ENCODE peak calls at places on chromosomes 12 and 14, in five cellular contexts. X is HepG2, B is K562, N is SK-N-SH, Q is GM12878. U is an unnamed sample.

GRCh38 chr12:111122458-111122878 is 202.1 kb upstream of the MYL2 start:
- DNase-seq in X (no peak), B (no peak), N (no peak), Q (no peak), U (peak; percentile 46)

GRCh38 chr12:50086148-50086547 is 1.0 kb downstream of the SMARCD1 start:
- DNase-seq in X (no peak), B (no peak), N (no peak), Q (no peak), U (no peak)

GRCh38 chr12:92866418-92866817 is 62.7 kb downstream of the EEA1 start:
- DNase-seq in X (no peak), B (no peak), N (no peak), Q (no peak), U (no peak)

GRCh38 chr12:67410246-67410645 is 141.1 kb downstream of the CAND1 start:
- DNase-seq in X (no peak), B (no peak), N (no peak), Q (no peak), U (no peak)

GRCh38 chr14:94888108-94888507 is 118.2 kb upstream of the GSC start:
- DNase-seq in X (no peak), B (no peak), N (no peak), Q (no peak), U (no peak)

GRCh38 chr14:101405171-101405883 is 156.0 kb upstream of the DIO3 start:
- DNase-seq in X (no peak), B (no peak), N (peak; percentile 77), Q (no peak), U (no peak)

GRCh38 chr12:81245918-81246611 is 168.2 kb downstream of the ACSS3 start:
- DNase-seq in X (no peak), B (no peak), N (no peak), Q (no peak), U (peak; percentile 6)

GRCh38 chr12:6552140-6552551 is 3.7 kb downstream of the IFFO1 start:
- DNase-seq in X (no peak), B (no peak), N (no peak), Q (no peak), U (no peak)

GRCh38 chr14:104563742-104564615 is 15.6 kb upstream of the C14orf180 start:
- DNase-seq in X (peak; percentile 18), B (peak; percentile 68), N (peak; percentile 98), Q (no peak), U (peak; percentile 86)

GRCh38 chr14:68539839-68540238 is 253.0 kb downstream of the ZFP36L1 start:
- DNase-seq in X (no peak), B (no peak), N (no peak), Q (no peak), U (no peak)

GRCh38 chr12:26422839-26423398 is 227.5 kb downstream of the SSPN start:
- DNase-seq in X (no peak), B (no peak), N (no peak), Q (no peak), U (no peak)

GRCh38 chr14:75310295-75311059 is 31.8 kb downstream of the FOS start:
- DNase-seq in X (no peak), B (no peak), N (peak; percentile 82), Q (no peak), U (no peak)

GRCh38 chr12:107320031-107320928 is 226.9 kb upstream of the CRY1 start:
- DNase-seq in X (peak; percentile 69), B (no peak), N (peak; percentile 59), Q (no peak), U (peak; percentile 61)

GRCh38 chr14:36226164-36226563 is 49.6 kb upstream of the PTCSC3 start:
- DNase-seq in X (no peak), B (no peak), N (no peak), Q (no peak), U (no peak)

GRCh38 chr12:9149372-9149771 is 33.7 kb upstream of the A2M start:
- DNase-seq in X (no peak), B (peak; percentile 3), N (no peak), Q (no peak), U (no peak)
- TF ChIP-seq FOXM1 in X (no peak), B (no peak), N (no peak), Q (no peak), U (no peak)

DNA sequence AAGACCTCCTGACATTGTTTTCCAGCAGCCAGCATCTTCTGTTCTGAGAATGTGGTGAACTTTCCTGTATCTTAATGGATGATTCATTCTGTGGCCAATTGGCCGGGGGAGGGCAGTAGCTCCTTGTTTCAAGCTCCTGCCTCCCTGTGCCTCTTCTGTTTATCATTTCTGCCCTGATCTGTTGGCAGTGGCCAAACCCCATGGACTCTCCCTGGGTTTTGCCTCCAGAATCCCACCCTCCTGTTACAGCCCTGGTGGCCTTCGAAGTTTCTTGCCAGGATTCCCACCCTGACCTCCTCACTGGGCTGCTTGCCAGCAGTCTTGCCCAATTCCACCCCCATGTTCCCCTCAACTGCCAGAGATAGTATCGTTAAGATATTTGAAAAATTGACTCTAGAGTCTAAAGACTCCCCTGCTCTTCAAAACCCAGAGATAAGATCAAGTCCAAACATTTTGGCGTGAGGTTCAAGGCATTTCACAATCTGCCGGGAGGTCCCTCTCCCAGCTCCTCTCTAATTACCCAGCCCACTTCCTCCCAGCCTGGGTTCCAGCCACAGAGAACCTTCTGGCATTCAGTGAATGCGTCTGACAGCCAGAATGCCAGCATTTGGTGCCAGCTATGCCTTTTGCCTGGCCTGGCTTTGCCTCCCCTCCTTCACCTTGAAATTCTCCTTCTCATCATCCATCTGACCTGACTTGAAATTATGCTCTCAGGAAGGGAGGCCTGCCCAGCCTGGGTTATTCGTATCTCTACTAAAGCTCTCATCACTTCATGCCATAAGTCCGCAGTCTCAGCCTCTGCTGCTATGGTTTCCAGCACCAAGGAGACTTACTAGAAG is 37.7 kb upstream of the TXNRD1 start:
- DNase-seq in X (peak; percentile 8), B (peak; percentile 73), N (peak; percentile 27), Q (no peak), U (no peak)
- TF ChIP-seq FOXM1 in X (no peak), B (peak; percentile 11), N (peak; percentile 64), Q (no peak), U (no peak)

GRCh38 chr12:88562846-88563582 is 17.3 kb downstream of the KITLG start:
- DNase-seq in X (no peak), B (no peak), N (no peak), Q (no peak), U (no peak)

GRCh38 chr12:88571543-88571942 is 8.7 kb downstream of the KITLG start:
- DNase-seq in X (no peak), B (no peak), N (no peak), Q (no peak), U (no peak)

GRCh38 chr12:88570103-88570502 is 10.2 kb downstream of the KITLG start:
- DNase-seq in X (no peak), B (no peak), N (no peak), Q (no peak), U (no peak)

GRCh38 chr12:88562151-88562550 is 18.1 kb downstream of the KITLG start:
- DNase-seq in X (no peak), B (no peak), N (no peak), Q (no peak), U (no peak)

GRCh38 chr12:88566430-88566829 is 13.8 kb downstream of the KITLG start:
- DNase-seq in X (peak; percentile 84), B (no peak), N (no peak), Q (no peak), U (no peak)
- TF ChIP-seq FOXM1 in X (no peak), B (no peak), N (no peak), Q (no peak), U (no peak)

DNA sequence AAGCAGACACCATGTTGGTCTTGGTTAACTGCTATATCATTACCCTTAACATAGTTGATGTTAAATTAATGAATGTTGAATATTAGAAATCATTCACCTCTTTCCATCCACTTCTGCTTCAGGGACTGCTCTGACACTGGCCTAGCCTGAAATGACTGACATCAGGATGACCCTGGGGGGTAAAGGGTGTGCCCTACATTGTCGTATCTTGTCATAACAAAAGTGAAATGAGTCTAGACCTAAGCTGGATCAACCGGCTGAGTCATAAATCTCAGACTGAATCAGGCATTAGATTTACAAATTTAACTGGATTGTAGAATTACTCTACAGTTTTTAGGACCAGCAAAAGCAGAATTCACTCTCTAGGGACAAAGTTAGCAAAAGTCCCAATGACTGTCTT is 35.3 kb downstream of the KICS2 start:
- DNase-seq in X (no peak), B (peak; percentile 7), N (no peak), Q (no peak), U (no peak)
- TF ChIP-seq FOXM1 in X (no peak), B (no peak), N (no peak), Q (no peak), U (no peak)

DNA sequence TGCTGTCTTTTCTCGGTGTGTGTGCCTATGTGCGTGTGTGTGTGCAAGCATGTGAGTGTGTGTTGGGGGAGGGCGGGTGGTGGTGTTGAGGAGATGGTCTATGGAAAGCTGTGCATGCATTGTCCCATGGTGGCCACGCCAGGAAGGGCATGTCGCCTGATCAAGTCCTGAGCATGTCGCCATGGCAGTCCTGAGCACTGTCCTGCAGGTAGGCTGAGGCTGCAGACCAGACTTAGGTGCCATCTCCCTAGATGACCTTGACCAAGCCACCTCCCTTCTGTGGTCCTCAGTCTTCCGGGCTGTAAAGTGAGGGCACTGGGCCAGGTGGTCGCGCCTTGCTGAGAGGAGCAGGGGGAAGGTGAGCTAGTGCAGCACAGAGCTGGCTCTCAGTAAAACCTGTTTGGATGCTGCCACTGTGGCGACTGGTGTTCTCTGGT is 81.4 kb downstream of the PAPOLA start:
- DNase-seq in X (no peak), B (no peak), N (no peak), Q (no peak), U (no peak)
- TF ChIP-seq FOXM1 in X (no peak), B (no peak), N (no peak), Q (no peak), U (no peak)

GRCh38 chr14:64970776-64971451 is 1.2 kb downstream of the RAB15 start:
- DNase-seq in X (no peak), B (no peak), N (no peak), Q (no peak), U (no peak)
- TF ChIP-seq FOXM1 in X (no peak), B (no peak), N (no peak), Q (no peak), U (no peak)